ENCODE peak calls at places on chromosomes 7 and 10, in seven cellular contexts. T, D, A, G, O, V and W are unnamed samples.

GRCh38 chr10:17425584-17426262 is 28.7 kb downstream of the ST8SIA6 start:
- DNase-seq in T (no peak), D (no peak), A (no peak), G (no peak), O (no peak), V (no peak), W (no peak)

GRCh38 chr7:98647326-98647725 is 30.2 kb downstream of the NPTX2 start:
- DNase-seq in T (no peak), D (no peak), A (no peak), G (no peak), O (no peak), V (no peak), W (no peak)

GRCh38 chr7:2444476-2444875 is 31.7 kb downstream of the GRIFIN start:
- DNase-seq in T (peak), D (no peak), A (peak), G (no peak), O (no peak), V (peak), W (peak)

GRCh38 chr10:126350216-126350992 is 37.9 kb downstream of the ADAM12 start:
- DNase-seq in T (peak), D (peak), A (no peak), G (peak), O (no peak), V (peak), W (no peak)

GRCh38 chr7:124390301-124390700 is 357.4 kb upstream of the TMEM229A start:
- DNase-seq in T (no peak), D (no peak), A (no peak), G (no peak), O (no peak), V (no peak), W (no peak)

GRCh38 chr10:110076559-110077318 is 69.0 kb downstream of the ADD3 start:
- DNase-seq in T (peak), D (no peak), A (no peak), G (peak), O (peak), V (peak), W (no peak)

GRCh38 chr10:48901152-48901705 is 38.4 kb downstream of the LRRC18 start:
- DNase-seq in T (no peak), D (no peak), A (no peak), G (no peak), O (no peak), V (no peak), W (no peak)

GRCh38 chr10:86976362-86977056 is 8.2 kb downstream of the ADIRF start:
- DNase-seq in T (no peak), D (no peak), A (no peak), G (no peak), O (no peak), V (no peak), W (no peak)

GRCh38 chr10:14024349-14025202 is 306.1 kb downstream of the FRMD4A start:
- DNase-seq in T (no peak), D (no peak), A (no peak), G (no peak), O (peak), V (no peak), W (no peak)

GRCh38 chr10:30878920-30879319 is 152.7 kb downstream of the ZNF438 start:
- DNase-seq in T (no peak), D (no peak), A (no peak), G (no peak), O (no peak), V (no peak), W (no peak)

GRCh38 chr10:81248846-81249245 is 626.1 kb upstream of the NRG3 start:
- DNase-seq in T (no peak), D (no peak), A (no peak), G (no peak), O (no peak), V (no peak), W (no peak)

GRCh38 chr7:155576900-155577508 is 30.6 kb upstream of the CNPY1 start:
- DNase-seq in T (no peak), D (no peak), A (peak), G (no peak), O (peak), V (no peak), W (no peak)

GRCh38 chr10:3099291-3100092 is 32.1 kb downstream of the PFKP start:
- DNase-seq in T (peak), D (no peak), A (no peak), G (no peak), O (no peak), V (peak), W (no peak)

GRCh38 chr7:108324053-108325038 is 131.9 kb downstream of the NRCAM start:
- DNase-seq in T (no peak), D (no peak), A (no peak), G (no peak), O (no peak), V (peak), W (no peak)

GRCh38 chr7:17176633-17177032 is 121.8 kb upstream of the AHR start:
- DNase-seq in T (no peak), D (no peak), A (no peak), G (no peak), O (no peak), V (no peak), W (no peak)

GRCh38 chr10:113177163-113177935 is 227.3 kb downstream of the TCF7L2 start:
- DNase-seq in T (no peak), D (no peak), A (peak), G (no peak), O (no peak), V (no peak), W (no peak)

GRCh38 chr10:58660577-58661255 is 148.0 kb downstream of the BICC1 start:
- DNase-seq in T (peak), D (no peak), A (no peak), G (no peak), O (no peak), V (no peak), W (no peak)

GRCh38 chr10:84783386-84783785 is 455.0 kb downstream of the CCSER2 start:
- DNase-seq in T (peak), D (no peak), A (no peak), G (peak), O (no peak), V (peak), W (no peak)

GRCh38 chr10:88213206-88213605 is 349.8 kb downstream of the PTEN start:
- DNase-seq in T (no peak), D (no peak), A (no peak), G (no peak), O (no peak), V (no peak), W (no peak)
- TF ChIP-seq CTCF in T (no peak), D (no peak), A (no peak), G (no peak), O (no peak), V (no peak), W (no peak)

DNA sequence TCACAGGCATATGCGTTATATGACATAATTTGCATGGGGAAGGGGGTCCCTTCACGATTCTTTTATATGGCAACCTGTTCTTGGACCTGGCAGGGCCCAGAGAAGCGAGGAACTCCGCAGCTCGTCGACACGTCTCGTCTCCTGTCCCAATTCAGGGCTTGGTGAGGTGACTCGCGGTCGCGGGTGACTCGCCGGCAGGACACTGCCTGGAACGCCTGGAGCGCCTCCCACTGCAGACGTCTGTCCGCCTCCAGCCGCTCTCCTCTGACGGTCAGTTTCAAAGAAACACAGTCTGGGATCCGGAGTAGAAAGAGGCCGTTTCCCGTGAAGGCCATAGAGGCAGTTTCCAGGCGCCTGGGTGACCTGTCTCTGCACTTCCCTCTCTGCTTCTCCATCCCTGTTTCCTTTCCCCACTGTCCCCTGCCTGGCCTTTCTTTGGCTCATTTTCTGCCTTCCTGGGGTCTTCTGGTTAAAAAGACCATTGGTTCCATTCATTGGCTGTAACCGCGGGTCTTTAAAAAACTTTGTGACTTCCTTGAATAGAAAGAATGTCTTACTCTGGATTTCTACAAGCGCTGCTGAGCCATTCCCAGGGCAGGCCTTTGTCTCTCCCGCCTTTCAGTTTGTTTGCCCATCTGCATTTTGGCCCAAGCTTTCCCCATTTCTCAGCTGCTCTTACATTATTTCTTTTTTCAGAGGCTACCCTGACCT is 1.2 kb downstream of the UPP1 start:
- DNase-seq in T (peak), D (peak), A (peak), G (peak), O (peak), V (peak), W (peak)
- H3K4me3 ChIP-seq in T (peak), D (peak), A (peak), G (peak), O (peak), V (peak), W (peak)

DNA sequence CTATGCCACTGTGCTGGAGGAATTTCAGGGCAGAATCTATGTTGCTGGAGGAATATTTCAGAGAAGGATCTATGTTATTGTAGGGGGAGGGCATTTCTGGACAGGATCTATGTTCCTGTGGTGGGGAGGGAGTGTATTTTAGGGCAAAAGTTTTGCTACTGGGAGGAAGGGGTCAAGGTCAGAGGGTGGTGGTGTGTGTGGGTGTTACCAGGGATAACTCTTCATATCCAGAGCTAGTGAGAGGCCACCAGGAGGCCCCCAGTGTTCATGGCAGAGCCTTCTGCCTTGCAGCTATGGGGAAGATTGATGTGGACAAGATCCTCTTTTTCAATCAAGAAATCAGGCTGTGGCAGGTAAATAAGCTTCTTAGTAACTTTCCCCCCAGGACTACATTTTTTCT is 2.0 kb upstream of the STRA8 start:
- DNase-seq in T (no peak), D (no peak), A (no peak), G (no peak), O (no peak), V (no peak), W (no peak)
- TF ChIP-seq CTCF in T (no peak), D (no peak), A (no peak), G (no peak), O (no peak), V (no peak), W (no peak)

DNA sequence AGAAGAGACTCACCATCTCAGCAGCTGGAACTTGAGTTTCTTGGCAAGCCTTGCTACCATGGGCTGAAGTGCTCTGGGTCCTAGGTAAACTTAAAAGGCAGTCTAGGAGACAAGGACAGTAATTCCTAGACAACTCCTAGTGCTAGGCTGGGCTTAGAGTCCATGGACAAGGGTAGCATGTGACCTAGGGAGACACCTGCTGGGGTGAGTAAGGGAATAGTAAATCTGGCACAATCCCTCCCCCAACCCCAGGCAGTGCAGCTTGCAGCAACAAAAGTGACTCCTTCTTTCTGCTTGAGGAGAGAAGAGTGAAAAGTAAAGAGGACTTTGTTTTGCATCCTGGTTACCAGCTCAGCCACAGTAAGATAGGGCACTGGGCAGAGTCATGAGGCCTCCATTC is 316.5 kb upstream of the IMMP2L start:
- DNase-seq in T (no peak), D (no peak), A (no peak), G (no peak), O (no peak), V (no peak), W (no peak)
- H3K4me3 ChIP-seq in T (no peak), D (no peak), A (no peak), G (no peak), O (no peak), V (no peak), W (no peak)

GRCh38 chr7:100159099-100159623 is 638 bp upstream of the TRAPPC14 start:
- DNase-seq in T (no peak), D (no peak), A (no peak), G (peak), O (no peak), V (no peak), W (no peak)
- TF ChIP-seq CTCF in T (no peak), D (no peak), A (no peak), G (no peak), O (no peak), V (no peak), W (no peak)

GRCh38 chr7:4416436-4417092 is 265.5 kb upstream of the FOXK1 start:
- DNase-seq in T (peak), D (no peak), A (peak), G (peak), O (peak), V (peak), W (no peak)
- H3K4me3 ChIP-seq in T (no peak), D (peak), A (peak), G (peak), O (no peak), V (no peak), W (no peak)

GRCh38 chr7:84230491-84230890 is 35.9 kb upstream of the SEMA3A start:
- DNase-seq in T (no peak), D (no peak), A (no peak), G (no peak), O (no peak), V (no peak), W (no peak)

GRCh38 chr7:84228526-84228925 is 33.9 kb upstream of the SEMA3A start:
- DNase-seq in T (no peak), D (no peak), A (no peak), G (no peak), O (no peak), V (no peak), W (no peak)

GRCh38 chr7:84236398-84236797 is 41.8 kb upstream of the SEMA3A start:
- DNase-seq in T (peak), D (no peak), A (no peak), G (no peak), O (no peak), V (peak), W (no peak)

GRCh38 chr7:84231157-84231556 is 36.6 kb upstream of the SEMA3A start:
- DNase-seq in T (peak), D (no peak), A (no peak), G (no peak), O (no peak), V (no peak), W (no peak)

GRCh38 chr7:84232653-84233052 is 38.1 kb upstream of the SEMA3A start:
- DNase-seq in T (peak), D (no peak), A (no peak), G (peak), O (no peak), V (peak), W (no peak)
- TF ChIP-seq CTCF in T (peak), D (no peak), A (no peak), G (no peak), O (no peak), V (peak), W (no peak)

GRCh38 chr10:71381611-71382010 is 15.1 kb upstream of the CDH23 start:
- DNase-seq in T (no peak), D (no peak), A (no peak), G (no peak), O (no peak), V (no peak), W (no peak)

GRCh38 chr10:71379118-71379781 is 17.5 kb upstream of the CDH23 start:
- DNase-seq in T (no peak), D (no peak), A (no peak), G (no peak), O (no peak), V (no peak), W (no peak)

GRCh38 chr10:71380841-71381240 is 15.9 kb upstream of the CDH23 start:
- DNase-seq in T (no peak), D (no peak), A (no peak), G (no peak), O (no peak), V (no peak), W (no peak)

GRCh38 chr10:71375954-71376353 is 20.8 kb upstream of the CDH23 start:
- DNase-seq in T (no peak), D (no peak), A (no peak), G (no peak), O (no peak), V (no peak), W (no peak)

DNA sequence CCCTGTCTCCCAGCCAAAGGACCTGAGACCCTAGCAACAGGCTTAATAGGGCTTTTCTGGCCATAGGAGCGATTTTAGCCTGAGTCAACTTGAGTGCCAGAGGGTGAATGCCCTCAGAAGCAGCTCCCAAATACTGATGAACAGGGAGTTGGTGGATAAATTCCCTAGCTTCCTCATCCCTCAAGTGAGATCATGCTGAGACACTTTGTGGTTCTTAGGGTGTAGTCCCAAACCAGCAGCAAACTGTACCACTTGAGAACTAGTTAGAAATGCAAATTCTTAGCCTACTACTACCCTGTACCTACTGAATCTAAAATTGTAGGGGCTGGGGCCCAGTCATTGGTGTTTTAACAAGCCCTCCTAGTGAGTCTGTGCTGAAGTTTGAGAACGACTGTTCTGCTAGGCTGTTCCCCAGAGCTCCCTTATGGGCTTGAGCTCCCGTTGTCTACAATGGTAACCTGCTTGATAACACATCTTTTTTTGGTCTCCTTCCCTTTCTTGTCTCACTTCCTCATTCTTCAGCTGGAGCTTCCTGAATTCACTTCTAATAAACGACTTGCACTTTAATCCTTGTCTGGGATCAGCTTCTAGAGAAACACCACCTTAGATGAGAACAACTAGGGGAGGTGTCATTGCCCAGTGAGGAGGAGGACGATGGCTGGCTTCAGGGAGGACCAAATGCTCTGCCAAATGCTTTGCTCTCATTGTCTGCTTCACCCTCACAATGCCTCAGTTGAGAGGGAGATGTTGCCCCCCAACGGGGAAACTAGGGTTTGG is 18.2 kb upstream of the CDH23 start:
- DNase-seq in T (no peak), D (no peak), A (no peak), G (no peak), O (no peak), V (no peak), W (no peak)
- H3K4me3 ChIP-seq in T (no peak), D (no peak), A (no peak), G (no peak), O (no peak), V (no peak), W (no peak)